ENCODE peak calls at places on chromosomes 5 and 9, in four cellular contexts. G is right cardiac atrium, M is body of pancreas, E is HCT116. R is an unnamed sample.

GRCh38 chr9:123927625-123928308 is 2.2 kb downstream of the DENND1A start:
- DNase-seq in E (no peak), G (no peak), M (no peak), R (no peak)

GRCh38 chr9:27125030-27125429 is 16.0 kb downstream of the TEK start:
- DNase-seq in G (peak), E (peak), M (peak), R (peak)

GRCh38 chr9:111451570-111451969 is 32.6 kb downstream of the ECPAS start:
- DNase-seq in G (no peak), M (no peak), E (no peak), R (no peak)

GRCh38 chr9:116504081-116504480 is 183.0 kb upstream of the TRIM32 start:
- DNase-seq in M (no peak), E (no peak), G (no peak), R (no peak)

GRCh38 chr9:137085918-137086530 is 761 bp upstream of the MAN1B1 start:
- DNase-seq in E (no peak), G (peak), M (peak), R (peak)

GRCh38 chr5:9034671-9035070 is 511.2 kb downstream of the SEMA5A start:
- DNase-seq in M (no peak), E (no peak), G (no peak), R (no peak)

GRCh38 chr5:7850241-7850532 is 746 bp downstream of the CFAP90 start:
- DNase-seq in G (peak), M (peak), E (no peak), R (no peak)

GRCh38 chr9:101512116-101512515 is 21.5 kb upstream of the RNF20 start:
- DNase-seq in G (peak), M (no peak), E (no peak), R (no peak)

GRCh38 chr9:13139641-13140171 is 139.8 kb downstream of the MPDZ start:
- DNase-seq in E (no peak), M (no peak), G (no peak), R (no peak)

GRCh38 chr9:121972501-121972981 is 120.6 kb downstream of the TTLL11 start:
- DNase-seq in G (no peak), M (peak), E (peak), R (peak)

GRCh38 chr5:72392326-72392733 is 72.2 kb downstream of the PTCD2 start:
- DNase-seq in E (no peak), M (no peak), G (no peak), R (no peak)

GRCh38 chr9:98171176-98171925 is 21.1 kb downstream of the CORO2A start:
- DNase-seq in M (no peak), E (no peak), G (no peak), R (no peak)

GRCh38 chr5:128362398-128362797 is 175.6 kb downstream of the FBN2 start:
- DNase-seq in M (no peak), E (no peak), G (no peak), R (no peak)

GRCh38 chr5:109016300-109016699 is 268.6 kb downstream of the FER start:
- DNase-seq in G (no peak), E (no peak), M (no peak), R (no peak)

GRCh38 chr5:172724658-172725183 is 46.3 kb downstream of the DUSP1 start:
- DNase-seq in M (no peak), E (no peak), G (peak), R (no peak)

GRCh38 chr9:4299006-4299795 is 667 bp downstream of the GLIS3 start:
- DNase-seq in M (peak), E (no peak), G (peak), R (peak)

GRCh38 chr5:172849636-172850453 is 15.8 kb downstream of the ERGIC1 start:
- DNase-seq in E (no peak), M (peak), G (no peak), R (no peak)

GRCh38 chr5:74973694-74974093 is 78.7 kb downstream of the GCNT4 start:
- DNase-seq in G (no peak), E (no peak), M (no peak), R (no peak)

GRCh38 chr9:38008168-38009034 is 60.6 kb downstream of the SHB start:
- DNase-seq in G (no peak), M (no peak), E (peak), R (peak)

GRCh38 chr5:54309751-54310432 is 481 bp downstream of the ARL15 start:
- DNase-seq in M (peak), G (peak), E (no peak), R (peak)

DNA sequence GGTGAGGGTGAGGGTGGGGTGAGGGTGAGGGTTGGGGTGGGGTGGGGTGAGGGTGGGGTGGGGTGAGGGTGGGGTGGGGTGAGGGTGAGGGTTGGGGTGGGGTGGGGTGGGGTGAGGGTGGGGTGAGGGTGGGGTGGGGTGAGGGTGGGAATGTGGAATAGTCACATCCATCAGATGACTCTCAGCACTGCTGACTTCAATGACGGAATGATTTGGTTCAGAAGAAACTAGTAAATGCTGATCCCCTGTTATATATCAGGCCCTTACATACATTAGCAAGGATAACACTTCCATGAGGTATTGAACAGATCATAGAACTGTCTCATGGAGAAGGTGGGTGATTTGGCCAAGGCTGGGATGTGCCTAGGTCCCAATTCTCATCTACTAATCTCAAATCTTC is 24.5 kb upstream of the C5orf47 start:
- DNase-seq in E (no peak), G (no peak), M (no peak), R (no peak)
- H3K4me3 ChIP-seq in E (no peak), G (no peak), M (no peak), R (no peak)

GRCh38 chr9:127974002-127974768 is 6.6 kb downstream of the EEIG1 start:
- DNase-seq in M (peak), E (no peak), G (no peak), R (no peak)
- H3K4me3 ChIP-seq in M (no peak), E (no peak), G (no peak), R (no peak)

GRCh38 chr9:14351206-14351605 is 37.3 kb upstream of the NFIB start:
- DNase-seq in E (no peak), M (no peak), G (peak), R (no peak)
- H3K4me3 ChIP-seq in E (no peak), M (no peak), G (no peak), R (no peak)

GRCh38 chr9:87713278-87713989 is 12.5 kb upstream of the CTSL start:
- DNase-seq in E (peak), M (peak), G (peak), R (peak)

GRCh38 chr9:87711857-87712800 is 13.8 kb upstream of the CTSL start:
- DNase-seq in G (no peak), M (no peak), E (no peak), R (no peak)

GRCh38 chr9:87714819-87715218 is 11.1 kb upstream of the CTSL start:
- DNase-seq in E (no peak), G (no peak), M (peak), R (peak)

GRCh38 chr9:87712801-87713277 is 13.1 kb upstream of the CTSL start:
- DNase-seq in E (no peak), G (no peak), M (no peak), R (no peak)

GRCh38 chr9:87713990-87714335 is 12.0 kb upstream of the CTSL start:
- DNase-seq in G (no peak), M (no peak), E (no peak), R (no peak)
- H3K4me3 ChIP-seq in G (no peak), M (no peak), E (peak), R (no peak)

GRCh38 chr9:72210522-72210921 is 61.3 kb downstream of the GDA start:
- DNase-seq in M (no peak), E (no peak), G (no peak), R (no peak)
- H3K4me3 ChIP-seq in M (no peak), E (no peak), G (no peak), R (no peak)

GRCh38 chr5:149381261-149381985 is 2.3 kb upstream of the IL17B start:
- DNase-seq in E (no peak), M (no peak), G (no peak), R (no peak)

GRCh38 chr5:149380466-149381121 is 1.5 kb upstream of the IL17B start:
- DNase-seq in M (no peak), G (peak), E (no peak), R (no peak)

GRCh38 chr5:149378241-149378805 is 769 bp downstream of the IL17B start:
- DNase-seq in M (no peak), E (no peak), G (no peak), R (no peak)

GRCh38 chr5:149379807-149380374 is 799 bp upstream of the IL17B start:
- DNase-seq in E (no peak), M (no peak), G (no peak), R (no peak)

GRCh38 chr5:149379177-149379761 is at the start of gene IL17B:
- DNase-seq in E (no peak), G (no peak), M (no peak), R (no peak)
- H3K4me3 ChIP-seq in E (no peak), G (no peak), M (no peak), R (no peak)

DNA sequence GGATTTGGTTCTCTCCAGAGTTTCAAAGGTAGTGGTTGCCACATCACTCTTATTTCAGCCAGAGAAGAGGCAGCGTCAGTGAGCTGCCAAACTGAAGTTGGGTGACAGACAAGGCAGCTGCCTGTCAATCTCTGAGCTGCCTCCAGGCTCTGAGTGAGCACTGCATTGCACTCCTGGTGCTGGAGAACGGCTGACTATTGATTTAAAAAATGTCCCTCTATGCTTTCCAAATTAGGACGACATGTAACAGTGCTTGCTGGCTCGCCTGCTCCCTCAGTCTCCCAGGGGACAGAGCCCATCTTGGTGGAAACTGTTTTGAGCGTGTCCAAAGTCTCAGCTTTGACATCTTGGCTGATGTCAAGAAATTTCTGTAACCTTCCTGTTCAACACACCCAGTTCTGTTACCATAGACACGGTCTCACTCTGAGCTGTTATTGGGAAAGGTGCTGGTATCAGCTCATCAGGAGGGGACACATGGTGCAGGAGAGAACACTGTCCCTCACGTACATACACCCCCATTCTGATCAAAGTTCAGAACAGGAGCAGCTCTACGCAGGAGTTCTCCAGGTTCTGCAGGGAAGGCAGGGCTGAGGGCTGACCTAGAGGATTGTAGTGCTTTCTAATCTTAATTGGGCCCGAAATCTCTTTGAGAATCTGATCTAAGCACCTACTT is 15.7 kb downstream of the PCDH12 start:
- DNase-seq in M (no peak), E (no peak), G (no peak), R (no peak)
- H3K4me3 ChIP-seq in M (no peak), E (no peak), G (no peak), R (no peak)

R was measured in lung.